ENCODE peak calls at places on chromosomes 13 and 19, in five cellular contexts. X is lung; R is right cardiac atrium; W is CD4-positive, alpha-beta memory T cell; G is pancreas. K is an unnamed sample. For H3K9me3, the result is how much of the 10 kb centered on the place peaks cover.

GRCh38 chr19:30666301-30666803 is 294.2 kb downstream of the ZNF536 start:
- DNase-seq in G (peak), X (no peak), R (peak), W (no peak), K (peak)

GRCh38 chr13:100523437-100523836 is 65.2 kb downstream of the GGACT start:
- DNase-seq in X (no peak), G (no peak), R (no peak), W (no peak), K (no peak)

GRCh38 chr13:30408319-30409101 is 13.8 kb upstream of the UBE2L5 start:
- DNase-seq in G (peak), W (peak), X (peak), R (peak), K (no peak)

GRCh38 chr13:110398564-110399507 is 91.8 kb downstream of the COL4A2 start:
- DNase-seq in X (no peak), R (no peak), G (no peak), W (no peak), K (no peak)

GRCh38 chr13:72960541-72960940 is 98.3 kb upstream of the KLF5 start:
- DNase-seq in R (no peak), X (no peak), W (no peak), G (peak), K (no peak)

GRCh38 chr13:100139822-100140221 is 50.9 kb downstream of the PCCA start:
- DNase-seq in X (no peak), R (no peak), G (no peak), W (no peak), K (no peak)

GRCh38 chr19:46639356-46640061 is 3.5 kb upstream of the GNG8 start:
- DNase-seq in R (peak), W (peak), X (no peak), G (no peak), K (peak)

GRCh38 chr13:99648905-99649304 is 147.6 kb downstream of the TM9SF2 start:
- DNase-seq in X (no peak), W (no peak), R (no peak), G (no peak), K (no peak)

GRCh38 chr19:58056861-58057260 is 2.2 kb upstream of the ZNF135 start:
- DNase-seq in X (no peak), R (no peak), G (no peak), W (no peak), K (no peak)

GRCh38 chr19:58056261-58056660 is 2.8 kb upstream of the ZNF135 start:
- DNase-seq in W (no peak), X (no peak), G (no peak), R (no peak), K (no peak)

GRCh38 chr19:58053480-58054156 is 5.5 kb upstream of the ZNF135 start:
- DNase-seq in R (no peak), G (no peak), W (no peak), X (no peak), K (no peak)

GRCh38 chr19:58055483-58055874 is 3.6 kb upstream of the ZNF135 start:
- DNase-seq in X (no peak), R (no peak), W (no peak), G (no peak), K (peak)

DNA sequence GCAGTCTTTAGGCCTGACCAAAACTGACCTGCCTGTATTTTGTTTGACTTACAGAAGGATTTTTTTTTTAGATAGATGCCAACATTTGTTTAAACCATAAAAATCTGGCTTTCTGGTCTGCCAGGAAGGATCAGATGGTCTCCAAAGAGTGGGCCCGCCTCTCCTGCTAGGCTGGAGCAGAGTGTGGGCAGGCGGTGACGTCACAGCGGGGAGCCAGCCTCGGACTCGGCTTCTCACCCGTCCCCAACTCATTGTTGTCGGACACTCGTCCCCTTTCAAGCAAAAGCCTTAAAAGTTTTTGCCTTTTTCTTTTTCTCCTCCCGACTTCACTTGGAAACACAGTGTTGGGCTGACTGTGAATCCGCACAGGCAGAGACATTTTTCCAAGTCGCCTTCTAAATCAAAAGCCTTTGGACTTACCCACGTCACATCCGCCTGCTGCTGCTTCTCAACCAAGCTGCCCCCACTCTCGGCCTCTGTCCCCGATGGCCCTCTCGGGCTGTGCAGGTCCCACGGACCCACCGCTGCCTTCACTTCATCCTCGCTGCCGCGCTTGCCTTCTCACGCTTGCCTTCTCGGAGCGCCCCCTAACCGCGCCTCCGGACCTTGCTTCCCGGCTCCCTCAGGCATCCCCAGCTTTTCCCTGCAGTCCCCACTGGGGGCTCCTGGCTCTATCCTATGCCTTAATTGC is 4.1 kb upstream of the ZNF135 start:
- DNase-seq in R (peak), G (no peak), W (no peak), X (no peak), K (peak)
- H3K9me3 ChIP-seq in R (under half), G (under half), W (under half), X (under half), K (under half)

DNA sequence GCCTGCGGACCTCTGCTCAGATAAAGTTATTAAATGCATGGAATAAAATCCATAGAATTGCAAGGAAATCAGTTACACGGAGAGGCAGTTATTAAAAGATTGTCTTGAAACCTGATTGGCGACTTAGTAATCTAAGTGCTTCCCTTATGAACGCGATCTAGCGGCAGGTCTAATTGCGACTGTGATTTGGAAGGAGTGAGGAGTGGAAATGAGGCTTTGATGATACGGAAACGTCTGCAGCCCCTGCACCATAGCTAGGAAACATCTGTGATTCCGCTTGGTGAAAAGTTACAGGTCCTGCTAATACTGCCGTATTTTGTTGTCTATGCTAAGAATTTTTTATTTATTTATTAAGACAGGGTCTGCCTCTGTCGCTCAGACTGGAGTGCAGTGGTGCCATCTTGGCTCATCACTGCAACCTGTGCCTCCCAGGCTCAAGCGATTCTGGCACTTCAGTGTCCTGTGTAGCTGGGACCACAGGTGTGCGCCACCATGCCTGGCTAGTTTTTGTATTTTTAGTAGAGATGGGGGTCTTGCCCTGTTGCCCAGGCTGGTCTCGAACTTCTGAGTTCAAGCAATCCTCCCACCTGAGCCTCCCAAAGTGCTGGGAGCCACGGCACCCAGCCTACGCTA is 887 bp downstream of the NDUFS7 start:
- DNase-seq in X (no peak), R (no peak), W (no peak), G (no peak), K (no peak)
- H3K27ac ChIP-seq in X (peak), R (peak), W (peak), G (peak), K (peak)

DNA sequence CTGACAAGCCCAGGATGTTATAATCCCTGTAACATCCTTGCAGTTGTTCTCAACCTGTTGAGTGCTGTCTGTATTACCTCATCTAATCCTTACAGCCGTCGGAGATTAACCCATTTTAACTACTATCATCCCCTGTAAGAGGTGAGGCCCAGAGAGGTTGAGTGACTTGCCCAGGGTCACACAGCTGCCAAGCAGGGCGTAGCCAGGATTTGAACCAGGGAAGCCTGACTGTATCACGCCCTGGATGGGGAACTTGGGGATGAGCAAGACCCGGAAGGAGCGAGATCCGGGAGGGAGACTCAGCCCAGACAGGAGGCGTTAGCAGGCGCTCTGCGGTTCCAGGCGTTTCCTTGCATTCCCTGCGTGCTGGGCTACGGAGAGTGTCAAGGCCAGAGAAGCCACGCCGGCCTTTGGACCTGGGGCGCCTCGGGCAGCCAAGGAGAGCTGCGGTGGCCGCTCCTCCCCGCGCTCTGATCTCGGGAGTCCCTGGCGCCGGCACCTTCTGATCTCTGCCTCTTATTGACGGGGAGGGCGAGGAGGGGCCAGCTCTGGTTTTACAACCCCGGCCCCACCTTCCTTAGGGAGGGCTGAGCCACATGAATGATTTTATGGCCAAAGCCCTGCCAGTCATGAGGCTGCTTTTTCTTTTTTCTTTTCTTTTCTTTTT is 6.2 kb downstream of the SULT2B1 start:
- DNase-seq in W (no peak), X (no peak), G (peak), R (no peak), K (no peak)
- H3K4me3 ChIP-seq in W (no peak), X (no peak), G (no peak), R (no peak), K (no peak)

GRCh38 chr13:114151031-114151430 is 18.6 kb upstream of the RASA3 start:
- DNase-seq in W (no peak), G (no peak), R (no peak), X (no peak), K (no peak)

GRCh38 chr13:114153485-114154080 is 21.2 kb upstream of the RASA3 start:
- DNase-seq in G (no peak), X (no peak), R (no peak), W (no peak), K (no peak)

GRCh38 chr13:114152831-114153371 is 20.5 kb upstream of the RASA3 start:
- DNase-seq in W (no peak), G (no peak), X (no peak), R (no peak), K (no peak)

GRCh38 chr13:114151565-114152284 is 19.3 kb upstream of the RASA3 start:
- DNase-seq in R (no peak), G (no peak), X (no peak), W (peak), K (no peak)

DNA sequence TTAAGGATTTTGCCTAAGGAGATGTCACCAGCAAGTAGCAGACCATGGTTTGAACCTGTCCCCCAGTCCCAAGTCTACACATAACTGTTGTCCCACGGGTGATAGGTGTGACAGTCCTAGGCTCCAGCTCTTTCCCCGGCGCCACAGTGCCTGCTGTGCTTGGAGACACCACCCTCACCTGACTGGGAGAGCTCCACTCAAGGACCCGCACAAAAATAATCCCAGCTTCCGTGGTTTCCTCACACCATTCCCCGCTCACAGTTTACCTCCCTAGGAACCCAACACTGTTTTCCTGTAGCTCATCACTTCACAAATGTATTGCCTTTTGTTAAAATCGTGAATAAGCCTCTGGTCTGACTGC is 19.8 kb upstream of the RASA3 start:
- DNase-seq in R (no peak), G (no peak), X (no peak), W (no peak), K (no peak)
- H3K9me3 ChIP-seq in R (under half), G (under half), X (under half), W (under half), K (under half)

GRCh38 chr19:13099073-13099999 is 3.3 kb downstream of the LYL1 start:
- DNase-seq in X (peak), R (peak), G (no peak), W (peak), K (no peak)
- H3K27ac ChIP-seq in X (peak), R (peak), G (no peak), W (peak), K (no peak)

DNA sequence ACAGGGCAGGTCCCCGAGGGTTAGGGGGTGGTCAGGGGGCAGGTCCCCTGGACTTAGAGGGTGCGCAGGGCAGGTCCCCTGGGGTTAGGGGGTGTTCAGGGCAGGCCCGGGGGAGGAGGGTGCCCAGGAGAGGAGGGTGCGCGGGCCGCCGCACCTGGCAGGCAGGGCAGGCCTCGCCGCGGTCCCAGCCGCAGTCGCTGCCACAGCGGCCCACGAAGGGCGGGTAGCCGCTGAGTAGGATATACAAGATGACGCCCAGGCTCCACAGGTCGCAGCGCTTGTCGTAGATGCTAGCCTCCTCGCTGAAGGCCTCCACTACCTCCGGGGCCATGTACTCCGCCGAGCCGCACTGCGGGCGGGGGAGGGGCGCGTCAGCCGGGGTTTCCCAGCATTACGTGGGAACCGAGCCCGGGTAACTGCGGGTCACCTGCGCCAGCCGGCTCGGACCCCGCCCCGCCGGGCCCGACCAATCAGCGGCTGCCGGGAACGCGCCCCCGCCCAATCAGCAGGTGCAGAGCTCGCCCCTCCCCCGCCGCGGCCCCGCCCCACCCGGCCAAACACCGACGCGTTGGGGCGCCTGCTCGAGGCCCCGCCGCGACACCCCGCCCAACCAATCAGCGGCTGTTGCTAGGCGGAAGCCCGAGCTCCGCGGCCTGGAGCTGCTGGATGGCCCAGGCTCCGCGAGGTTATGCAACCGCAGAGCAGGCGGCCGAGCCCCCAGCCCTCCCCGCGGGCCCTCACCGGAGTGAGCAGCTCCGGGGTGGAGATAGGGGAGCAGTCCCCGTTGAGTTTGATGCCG is 9.2 kb downstream of the MKNK2 start:
- DNase-seq in G (peak), W (peak), R (peak), X (peak), K (peak)
- H3K4me3 ChIP-seq in G (no peak), W (peak), R (no peak), X (no peak), K (peak)

DNA sequence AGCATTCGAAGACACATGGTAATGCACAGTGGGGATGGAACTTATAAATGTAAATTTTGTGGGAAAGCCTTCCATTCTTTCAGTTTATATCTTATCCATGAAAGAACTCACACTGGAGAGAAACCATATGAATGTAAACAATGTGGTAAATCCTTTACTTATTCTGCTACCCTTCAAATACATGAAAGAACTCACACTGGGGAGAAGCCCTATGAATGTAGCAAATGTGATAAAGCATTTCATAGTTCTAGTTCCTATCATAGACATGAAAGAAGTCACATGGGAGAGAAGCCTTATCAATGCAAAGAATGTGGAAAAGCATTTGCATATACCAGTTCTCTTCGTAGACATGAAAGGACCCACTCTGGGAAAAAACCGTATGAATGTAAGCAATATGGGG is 16.2 kb upstream of the ZNF763 start:
- DNase-seq in G (no peak), R (no peak), X (no peak), W (no peak), K (no peak)
- H3K9me3 ChIP-seq in G (under half), R (under half), X (under half), W (under half), K (half or more)

GRCh38 chr19:28289294-28290063 is 923.5 kb downstream of the UQCRFS1 start:
- DNase-seq in X (no peak), G (peak), W (no peak), R (no peak), K (no peak)
- H3K27ac ChIP-seq in X (no peak), G (peak), W (no peak), R (no peak), K (no peak)

DNA sequence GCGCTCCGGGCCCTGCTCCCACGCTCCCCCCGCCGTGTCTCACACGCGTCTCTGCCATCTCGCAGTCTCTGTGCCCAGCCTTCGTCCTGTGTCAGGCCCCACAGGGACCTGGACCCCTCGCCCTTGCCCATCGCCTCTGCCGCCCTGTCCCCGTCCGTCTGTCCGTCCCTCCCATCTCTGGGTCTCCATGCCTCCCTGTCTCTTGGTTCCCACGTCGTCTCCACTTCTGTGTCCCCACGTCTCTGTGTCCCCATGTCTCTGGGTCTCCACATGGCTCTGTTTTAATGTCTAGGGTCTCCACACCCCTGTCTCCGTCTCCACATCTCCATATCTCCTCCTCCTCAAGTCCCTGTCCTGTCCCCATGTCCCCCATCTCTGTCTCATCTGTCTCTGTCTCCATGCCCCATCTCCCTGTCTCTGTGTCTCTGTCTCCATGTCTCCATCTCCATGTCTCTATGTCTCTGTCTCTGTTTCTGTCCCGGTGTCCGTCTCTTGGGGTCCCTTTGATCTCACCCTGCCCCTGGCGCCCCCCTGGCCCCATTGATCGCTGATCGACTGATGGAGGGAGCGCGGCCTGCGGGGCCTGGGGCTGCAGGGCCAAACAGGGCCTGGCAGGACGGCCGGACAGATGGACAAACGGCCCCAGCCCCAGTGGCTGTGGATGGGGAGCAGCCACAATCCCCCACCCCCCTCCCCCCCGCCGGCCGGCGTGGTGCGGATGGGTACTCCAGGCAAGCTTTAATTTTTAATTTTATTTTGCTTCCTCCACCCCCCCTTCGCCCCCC is 12.8 kb downstream of the ERFL start:
- DNase-seq in W (peak), G (no peak), R (peak), X (no peak), K (no peak)
- H3K4me3 ChIP-seq in W (peak), G (no peak), R (no peak), X (no peak), K (no peak)